ENCODE peak calls at places on chromosomes 3 and 15, in eight cellular contexts. E is Peyer's patch, D is transverse colon, U is suprapubic skin, A is HCT116, O is stomach, P is uterus, I is spleen. L is an unnamed sample.

GRCh38 chr15:87829651-87830050 is 426.9 kb downstream of the NTRK3 start:
- DNase-seq in E (no peak), D (no peak), U (no peak), A (no peak), O (no peak), P (no peak), I (no peak), L (peak; percentile 89)

GRCh38 chr3:30344288-30344687 is 262.1 kb upstream of the TGFBR2 start:
- DNase-seq in E (no peak), D (no peak), U (no peak), A (no peak), O (no peak), P (no peak), I (no peak), L (no peak)

GRCh38 chr3:63753567-63753966 is 65.5 kb upstream of the C3orf49 start:
- DNase-seq in E (no peak), D (no peak), U (no peak), A (no peak), O (no peak), P (no peak), I (no peak), L (no peak)

GRCh38 chr3:100103558-100104441 is 10.5 kb downstream of the FILIP1L start:
- DNase-seq in E (no peak), D (peak; percentile 8), U (no peak), A (no peak), O (peak; percentile 60), P (no peak), I (no peak), L (no peak)

GRCh38 chr3:194286747-194287146 is 64.4 kb downstream of the CPN2 start:
- DNase-seq in E (no peak), D (no peak), U (no peak), A (no peak), O (no peak), P (peak; percentile 7), I (no peak), L (no peak)

GRCh38 chr3:64016941-64017620 is 6.2 kb downstream of the PSMD6 start:
- DNase-seq in E (no peak), D (no peak), U (no peak), A (no peak), O (no peak), P (no peak), I (no peak), L (no peak)

GRCh38 chr3:153087595-153088566 is 74.1 kb upstream of the RAP2B start:
- DNase-seq in E (no peak), D (no peak), U (no peak), A (no peak), O (no peak), P (no peak), I (no peak), L (no peak)

GRCh38 chr3:18124501-18124900 is 300.6 kb downstream of the SATB1 start:
- DNase-seq in E (no peak), D (no peak), U (no peak), A (peak; percentile 26), O (no peak), P (no peak), I (no peak), L (no peak)

GRCh38 chr15:27956285-27956684 is 142.8 kb downstream of the OCA2 start:
- DNase-seq in E (peak; percentile 18), D (no peak), U (no peak), A (no peak), O (no peak), P (no peak), I (no peak), L (no peak)

GRCh38 chr3:40793739-40794138 is 269.0 kb downstream of the ZNF621 start:
- DNase-seq in E (no peak), D (no peak), U (no peak), A (no peak), O (no peak), P (no peak), I (no peak), L (no peak)

GRCh38 chr15:30997270-30997669 is 5.8 kb upstream of the MTMR10 start:
- DNase-seq in E (no peak), D (no peak), U (no peak), A (no peak), O (no peak), P (no peak), I (no peak), L (no peak)

GRCh38 chr3:50536471-50537180 is 30.9 kb downstream of the C3orf18 start:
- DNase-seq in E (no peak), D (no peak), U (no peak), A (no peak), O (no peak), P (no peak), I (no peak), L (no peak)

GRCh38 chr15:28043625-28044520 is 55.2 kb downstream of the OCA2 start:
- DNase-seq in E (no peak), D (no peak), U (no peak), A (no peak), O (no peak), P (no peak), I (no peak), L (no peak)

GRCh38 chr15:64883097-64883581 is 28.6 kb upstream of the ANKDD1A start:
- DNase-seq in E (no peak), D (no peak), U (no peak), A (no peak), O (no peak), P (no peak), I (peak; percentile 36), L (no peak)

GRCh38 chr3:127535901-127536817 is 54.4 kb downstream of the TPRA1 start:
- DNase-seq in E (no peak), D (no peak), U (no peak), A (no peak), O (peak; percentile 58), P (no peak), I (no peak), L (no peak)

GRCh38 chr15:61173899-61174689 is 55.0 kb downstream of the RORA start:
- DNase-seq in E (no peak), D (no peak), U (no peak), A (no peak), O (no peak), P (no peak), I (no peak), L (no peak)

GRCh38 chr3:11847607-11848006 is 922 bp upstream of the TAMM41 start:
- DNase-seq in E (no peak), D (no peak), U (no peak), A (no peak), O (no peak), P (no peak), I (no peak), L (no peak)

GRCh38 chr15:81023483-81024264 is 23.0 kb downstream of the TLNRD1 start:
- DNase-seq in E (peak; percentile 24), D (peak; percentile 43), U (peak; percentile 90), A (no peak), O (no peak), P (peak; percentile 48), I (peak; percentile 86), L (peak; percentile 44)

GRCh38 chr3:99945328-99945995 is 127.8 kb downstream of the CMSS1 start:
- DNase-seq in E (no peak), D (no peak), U (no peak), A (no peak), O (peak; percentile 42), P (no peak), I (no peak), L (no peak)

GRCh38 chr3:160140756-160141155 is 84.5 kb upstream of the C3orf80 start:
- DNase-seq in E (no peak), D (no peak), U (no peak), A (no peak), O (no peak), P (no peak), I (no peak), L (no peak)

GRCh38 chr15:32677238-32677750 is 35.8 kb downstream of the SCG5 start:
- DNase-seq in E (no peak), D (no peak), U (no peak), A (no peak), O (no peak), P (no peak), I (no peak), L (no peak)

GRCh38 chr15:42315435-42316020 is 42.3 kb upstream of the TMEM87A start:
- DNase-seq in E (no peak), D (no peak), U (no peak), A (no peak), O (no peak), P (no peak), I (no peak), L (no peak)

GRCh38 chr3:108091498-108092259 is 848 bp upstream of the CD47 start:
- DNase-seq in E (no peak), D (peak; percentile 19), U (no peak), A (no peak), O (peak; percentile 43), P (no peak), I (no peak), L (no peak)

DNA sequence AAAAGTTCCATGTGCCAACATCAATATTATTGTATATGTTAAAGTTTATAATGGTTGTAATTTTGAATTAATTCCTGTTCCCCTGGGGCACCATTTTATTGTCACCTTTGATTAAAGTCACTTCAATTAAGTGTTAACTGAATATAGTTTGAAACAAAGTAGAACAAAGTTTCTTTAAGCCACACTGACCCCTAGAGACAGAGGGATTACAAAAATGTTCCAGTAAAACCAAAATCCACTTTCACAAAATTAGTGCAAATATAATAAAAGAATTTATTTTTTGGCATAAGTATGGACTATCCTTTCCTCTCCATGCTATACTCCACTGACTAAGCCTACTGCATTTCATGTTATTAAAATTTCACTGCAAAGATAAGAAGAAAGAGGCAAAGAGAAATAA is 123.9 kb downstream of the ZMAT3 start:
- DNase-seq in E (no peak), D (no peak), U (no peak), A (no peak), O (no peak), P (no peak), I (no peak), L (no peak)
- TF ChIP-seq CTCF in E (no peak), D (no peak), U (no peak), A (no peak), O (no peak), P (no peak), I (no peak), L (no peak)

GRCh38 chr15:67146875-67147381 is 81.5 kb downstream of the SMAD3 start:
- DNase-seq in E (no peak), D (peak; percentile 82), U (no peak), A (no peak), O (no peak), P (peak; percentile 56), I (no peak), L (no peak)
- TF ChIP-seq POLR2A in E (no peak), D (no peak), U (no peak), A (no peak), O (no peak), P (no peak), I (no peak), L (no peak)

GRCh38 chr3:172369590-172370259 is 78.5 kb downstream of the GHSR start:
- DNase-seq in E (no peak), D (no peak), U (no peak), A (no peak), O (no peak), P (no peak), I (no peak), L (no peak)
- H3K27me3 ChIP-seq in E (no peaks in the 10 kb centered on the region), D (no peaks in the 10 kb centered on the region), U (no peaks in the 10 kb centered on the region), A (no peaks in the 10 kb centered on the region), O (no peaks in the 10 kb centered on the region), P (no peaks in the 10 kb centered on the region), I (no peaks in the 10 kb centered on the region), L (no peaks in the 10 kb centered on the region)

DNA sequence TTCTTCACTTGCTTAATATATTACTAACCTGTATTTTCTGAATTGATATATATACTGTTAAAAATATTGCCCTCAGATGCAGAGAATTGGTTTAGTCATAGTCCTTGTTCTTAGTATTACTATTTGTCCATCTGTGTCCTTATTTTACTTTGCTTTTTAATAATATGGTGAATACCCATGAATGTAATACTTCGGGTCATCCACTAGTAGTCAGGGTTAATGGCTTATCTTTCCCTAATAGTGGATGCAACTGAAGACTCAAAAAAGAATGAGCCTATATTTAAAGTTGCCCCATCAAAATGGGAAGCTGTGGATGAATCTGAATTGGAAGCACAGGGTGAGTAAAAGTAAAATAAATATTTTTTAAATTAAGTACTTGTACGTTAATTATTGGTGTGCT is 36.5 kb downstream of the U2SURP start:
- DNase-seq in E (no peak), D (no peak), U (no peak), A (no peak), O (no peak), P (no peak), I (no peak), L (no peak)
- TF ChIP-seq CTCF in E (no peak), D (no peak), U (no peak), A (peak; percentile 23), O (no peak), P (no peak), I (no peak), L (peak; percentile 31)

L was measured in testis.